ENCODE peak calls at places on chromosomes 5 and 9, in six cellular contexts. O is AG08396, W is activated T-cell treated with anti-CD3 and anti-CD28 coated beads for 48 hours, U is aorta, B is Right ventricle myocardium superior, K is mesothelial cell of epicardium. G is an unnamed sample.

GRCh38 chr5:173291722-173292658 is 36.2 kb downstream of the STC2 start:
- DNase-seq in B (no peak), W (no peak), O (peak; percentile 35), U (peak; percentile 27), K (no peak), G (no peak)

GRCh38 chr5:31217441-31217840 is 24.0 kb downstream of the CDH6 start:
- DNase-seq in W (no peak), U (no peak), K (no peak), B (no peak), O (no peak), G (no peak)

GRCh38 chr9:76542360-76542759 is 83.4 kb downstream of the GCNT1 start:
- DNase-seq in K (no peak), U (no peak), W (no peak), B (no peak), O (no peak), G (no peak)

GRCh38 chr5:107248065-107248695 is 422.6 kb downstream of the EFNA5 start:
- DNase-seq in O (peak; percentile 18), U (no peak), K (no peak), B (peak; percentile 53), W (peak; percentile 17), G (no peak)

GRCh38 chr9:108083160-108083559 is 593.6 kb upstream of the KLF4 start:
- DNase-seq in B (no peak), K (no peak), W (no peak), U (no peak), O (no peak), G (no peak)

GRCh38 chr5:154287136-154287535 is 96.6 kb downstream of the GALNT10 start:
- DNase-seq in B (no peak), W (no peak), U (no peak), K (no peak), O (peak; percentile 61), G (no peak)

GRCh38 chr9:97852001-97852398 is 1.0 kb upstream of the FOXE1 start:
- DNase-seq in O (no peak), W (no peak), B (no peak), K (no peak), U (no peak), G (no peak)

GRCh38 chr5:139188558-139189270 is 9.5 kb downstream of the SIL1 start:
- DNase-seq in B (no peak), W (no peak), U (no peak), K (no peak), O (no peak), G (no peak)

GRCh38 chr5:44294492-44294891 is 94.7 kb downstream of the FGF10 start:
- DNase-seq in B (peak; percentile 70), W (no peak), O (no peak), K (no peak), U (no peak), G (no peak)

GRCh38 chr5:104840284-104840683 is 1277.7 kb upstream of the NUDT12 start:
- DNase-seq in W (no peak), K (no peak), O (no peak), B (no peak), U (no peak), G (no peak)

GRCh38 chr5:112284561-112284960 is 134.5 kb downstream of the EPB41L4A start:
- DNase-seq in B (no peak), O (no peak), U (no peak), K (no peak), W (no peak), G (no peak)

GRCh38 chr5:78893959-78894676 is 91.0 kb downstream of the ARSB start:
- DNase-seq in B (no peak), K (no peak), U (no peak), W (no peak), O (no peak), G (no peak)

GRCh38 chr5:32449216-32449721 is 4.7 kb upstream of the ZFR start:
- DNase-seq in O (no peak), U (no peak), K (no peak), W (no peak), B (no peak), G (no peak)

GRCh38 chr9:34701023-34701768 is 8.7 kb downstream of the CCL21 start:
- DNase-seq in K (peak; percentile 68), O (peak; percentile 89), B (peak; percentile 86), U (peak; percentile 94), W (peak; percentile 80), G (peak; percentile 56)

GRCh38 chr9:97636903-97637302 is 3.3 kb downstream of the NCBP1 start:
- DNase-seq in U (no peak), W (no peak), K (no peak), O (no peak), B (no peak), G (no peak)

GRCh38 chr5:145937432-145938250 is 1.3 kb downstream of the SH3RF2 start:
- DNase-seq in K (no peak), W (no peak), U (no peak), B (no peak), O (no peak), G (no peak)

GRCh38 chr5:76942581-76942980 is 10.3 kb upstream of the CRHBP start:
- DNase-seq in K (no peak), O (peak; percentile 26), B (no peak), U (no peak), W (no peak), G (no peak)

GRCh38 chr5:108054349-108054748 is 327.5 kb downstream of the FBXL17 start:
- DNase-seq in K (no peak), B (no peak), U (no peak), O (no peak), W (no peak), G (no peak)

GRCh38 chr5:133934822-133935793 is 33.3 kb downstream of the C5orf15 start:
- DNase-seq in O (no peak), U (peak; percentile 35), W (no peak), K (no peak), B (no peak), G (no peak)

GRCh38 chr9:16267336-16268036 is 603.0 kb downstream of the BNC2 start:
- DNase-seq in B (no peak), W (no peak), U (no peak), O (no peak), K (no peak), G (no peak)

GRCh38 chr5:170892201-170892600 is 30.4 kb downstream of the RANBP17 start:
- DNase-seq in B (no peak), U (no peak), K (no peak), O (no peak), W (no peak), G (no peak)

GRCh38 chr5:156474251-156474650 is 147.3 kb downstream of the SGCD start:
- DNase-seq in K (no peak), B (peak; percentile 81), W (no peak), O (peak; percentile 21), U (peak; percentile 77), G (no peak)

GRCh38 chr9:37028425-37029031 is 5.5 kb downstream of the PAX5 start:
- DNase-seq in O (no peak), B (no peak), K (no peak), U (no peak), W (no peak), G (no peak)

GRCh38 chr5:89343666-89344065 is 460.7 kb upstream of the MEF2C start:
- DNase-seq in O (no peak), W (peak; percentile 0), B (no peak), U (no peak), K (no peak), G (no peak)

GRCh38 chr9:34370970-34371880 is 5.5 kb downstream of the MYORG start:
- DNase-seq in U (no peak), K (no peak), B (no peak), O (no peak), W (no peak), G (no peak)

GRCh38 chr5:81721049-81721448 is 29.8 kb downstream of the SSBP2 start:
- DNase-seq in U (no peak), W (no peak), O (no peak), K (no peak), B (no peak), G (no peak)

GRCh38 chr5:138096997-138097828 is 13.4 kb downstream of the WNT8A start:
- DNase-seq in K (no peak), U (no peak), O (no peak), B (no peak), W (no peak), G (no peak)

GRCh38 chr5:160697281-160697680 is 154.7 kb downstream of the ATP10B start:
- DNase-seq in K (no peak), U (no peak), B (no peak), W (no peak), O (no peak), G (no peak)

G was measured in GM12891.